ENCODE peak calls at places on chromosomes 11 and 22, in four cellular contexts. R is kidney, M is SJSA1, J is fibroblast of gingiva. B is an unnamed sample.

GRCh38 chr11:10728154-10728553 is 22.9 kb upstream of the CTR9 start:
- DNase-seq in R (no peak), M (no peak), J (no peak), B (peak)

GRCh38 chr11:35142481-35143207 is 3.7 kb downstream of the CD44 start:
- DNase-seq in R (no peak), M (peak), J (no peak), B (no peak)

GRCh38 chr11:665707-666281 is 28.7 kb downstream of the DRD4 start:
- DNase-seq in R (no peak), M (no peak), J (peak), B (no peak)

GRCh38 chr22:39967103-39967829 is 7.1 kb downstream of the TMA7B start:
- DNase-seq in R (no peak), M (no peak), J (no peak), B (no peak)

GRCh38 chr22:36731916-36732315 is 28.4 kb upstream of the CACNG2 start:
- DNase-seq in R (no peak), M (no peak), J (no peak), B (no peak)

GRCh38 chr11:112016765-112017356 is 8.3 kb upstream of the DLAT start:
- DNase-seq in R (no peak), M (no peak), J (peak), B (no peak)

GRCh38 chr11:92793189-92793588 is 176.3 kb upstream of the MTNR1B start:
- DNase-seq in R (no peak), M (no peak), J (no peak), B (no peak)

GRCh38 chr22:42174062-42174461 is 43.5 kb upstream of the CYP2D6 start:
- DNase-seq in R (no peak), M (no peak), J (peak), B (no peak)

GRCh38 chr11:129373489-129373953 is 2.1 kb upstream of the BARX2 start:
- DNase-seq in R (no peak), M (no peak), J (no peak), B (peak)

GRCh38 chr22:29121124-29121523 is 48.3 kb downstream of the KREMEN1 start:
- DNase-seq in R (no peak), M (no peak), J (no peak), B (no peak)

GRCh38 chr11:122028561-122028960 is 87.5 kb downstream of the BLID start:
- DNase-seq in R (no peak), M (no peak), J (peak), B (no peak)

GRCh38 chr22:16974298-16975084 is 33.5 kb downstream of the GAB4 start:
- DNase-seq in R (no peak), M (no peak), J (no peak), B (no peak)

GRCh38 chr11:128840137-128840536 is 27.0 kb downstream of the KCNJ1 start:
- DNase-seq in R (no peak), M (no peak), J (no peak), B (no peak)

GRCh38 chr22:27358096-27358870 is 443.3 kb downstream of the MN1 start:
- DNase-seq in R (no peak), M (no peak), J (no peak), B (no peak)

GRCh38 chr11:47863189-47863892 is 15.2 kb upstream of the NUP160 start:
- DNase-seq in R (no peak), M (no peak), J (peak), B (peak)

GRCh38 chr11:109914809-109915653 is 178.2 kb upstream of the ZC3H12C start:
- DNase-seq in R (no peak), M (no peak), J (no peak), B (no peak)

GRCh38 chr11:103091441-103091809 is 535 bp downstream of the DCUN1D5 start:
- DNase-seq in R (peak), M (peak), J (peak), B (no peak)

GRCh38 chr22:42807185-42807584 is 49.9 kb downstream of the ARFGAP3 start:
- DNase-seq in R (no peak), M (peak), J (no peak), B (no peak)

GRCh38 chr11:121534131-121535093 is 81.6 kb upstream of the SORL1-AS1 start:
- DNase-seq in R (no peak), M (no peak), J (peak), B (peak)

GRCh38 chr22:35905894-35906293 is 122.7 kb downstream of the RBFOX2 start:
- DNase-seq in R (no peak), M (no peak), J (no peak), B (no peak)

GRCh38 chr22:32048069-32048468 is 5.0 kb downstream of the SLC5A1 start:
- DNase-seq in R (no peak), M (no peak), J (no peak), B (no peak)

GRCh38 chr11:57321996-57322880 is 2.5 kb downstream of the TNKS1BP1 start:
- DNase-seq in R (peak), M (peak), J (peak), B (no peak)

GRCh38 chr11:67291481-67292381 is 2.6 kb downstream of the ANKRD13D start:
- DNase-seq in R (peak), M (no peak), J (no peak), B (no peak)

GRCh38 chr11:64804346-64805210 is 1.6 kb upstream of the MAP4K2 start:
- DNase-seq in R (peak), M (no peak), J (no peak), B (no peak)